ENCODE peak calls at places on chromosomes 12 and 14, in four cellular contexts. Q, Z, M and B are unnamed samples.

GRCh38 chr14:96629082-96629481 is 126.9 kb downstream of the PAPOLA start:
- DNase-seq in Z (no peak), M (no peak), Q (no peak), B (no peak)

GRCh38 chr14:95496111-95496681 is 20.3 kb downstream of the SYNE3 start:
- DNase-seq in Q (no peak), M (no peak), Z (no peak), B (no peak)

GRCh38 chr14:68824517-68825347 is 31.9 kb upstream of the ZFP36L1 start:
- DNase-seq in M (peak; percentile 80), Q (peak; percentile 78), Z (no peak), B (peak; percentile 77)

GRCh38 chr14:104001003-104001402 is 58.7 kb upstream of the RD3L start:
- DNase-seq in M (peak; percentile 21), Q (no peak), Z (no peak), B (no peak)

GRCh38 chr14:101457936-101458535 is 103.3 kb upstream of the DIO3 start:
- DNase-seq in M (no peak), Q (no peak), Z (no peak), B (no peak)

GRCh38 chr12:84422340-84422739 is 490.3 kb downstream of the SLC6A15 start:
- DNase-seq in Z (no peak), Q (no peak), M (no peak), B (no peak)

GRCh38 chr12:104764225-104765073 is 193.6 kb downstream of the SLC41A2 start:
- DNase-seq in M (no peak), Q (no peak), Z (peak; percentile 36), B (no peak)

GRCh38 chr12:105882404-105882803 is 256.4 kb downstream of the NUAK1 start:
- DNase-seq in Z (no peak), Q (no peak), M (no peak), B (no peak)

GRCh38 chr14:91229743-91230200 is 14.7 kb downstream of the GPR68 start:
- DNase-seq in Q (no peak), Z (peak; percentile 96), M (no peak), B (no peak)

GRCh38 chr14:100850841-100851585 is 25.1 kb downstream of the MEG3 start:
- DNase-seq in Q (peak; percentile 44), M (peak; percentile 48), Z (no peak), B (no peak)

GRCh38 chr12:6273931-6274687 is 36.4 kb upstream of the PLEKHG6 start:
- DNase-seq in Z (no peak), M (no peak), Q (no peak), B (no peak)

GRCh38 chr14:40199101-40199500 is 766.9 kb upstream of the FBXO33 start:
- DNase-seq in M (no peak), Q (no peak), Z (no peak), B (no peak)

GRCh38 chr14:40197344-40197743 is 765.1 kb upstream of the FBXO33 start:
- DNase-seq in M (no peak), Z (no peak), Q (no peak), B (no peak)
- H3K4me3 ChIP-seq in M (no peak overlapping the region), Z (no peak overlapping the region), Q (no peak overlapping the region), B (no peak overlapping the region)

DNA sequence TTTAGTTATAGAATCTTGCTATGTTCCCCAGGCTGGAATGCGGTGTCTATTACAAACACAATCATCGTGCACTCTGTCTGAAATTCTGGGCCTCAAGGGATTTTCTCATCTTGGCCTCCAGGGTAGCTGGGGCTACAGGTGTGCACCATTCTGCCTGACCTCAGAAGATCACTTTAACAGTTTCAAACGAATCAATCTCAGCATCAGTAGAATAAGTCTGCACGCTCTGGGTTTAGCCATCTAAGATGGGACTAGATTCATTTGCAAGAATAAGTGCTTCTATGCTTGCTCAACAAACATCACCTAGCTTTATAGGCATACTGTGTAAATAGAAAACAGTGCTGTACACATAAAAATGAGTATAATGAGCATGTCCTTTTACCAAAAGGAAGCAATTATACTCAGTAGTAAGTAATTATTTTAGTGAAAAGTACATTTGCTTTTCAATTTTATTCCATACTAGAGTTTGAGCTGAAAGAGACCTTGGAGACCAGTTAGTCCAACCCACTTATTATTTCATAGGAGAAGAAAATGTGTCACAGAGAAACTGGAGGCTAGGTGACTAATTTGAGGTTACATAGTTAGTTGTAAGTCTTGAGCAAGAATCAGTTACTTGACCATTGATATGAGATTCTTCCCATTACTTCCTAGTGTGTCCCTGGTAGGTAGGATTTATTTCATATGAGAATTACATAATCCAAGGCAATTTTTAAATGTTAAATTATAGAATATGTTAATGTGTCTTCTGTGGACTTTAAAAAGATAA is 456.5 kb upstream of the LMO3 start:
- DNase-seq in Q (no peak), M (no peak), Z (no peak), B (no peak)
- TF ChIP-seq SUZ12 in Q (no peak), M (no peak), Z (no peak), B (no peak)

GRCh38 chr14:77040059-77040308 is 11.5 kb upstream of the IRF2BPL start:
- DNase-seq in Z (no peak), Q (no peak), M (no peak), B (no peak)
- H3K4me1 ChIP-seq in Z (peaks cover 89% of the 10 kb centered on the region), Q (peaks cover 64% of the 10 kb centered on the region), M (peaks cover 87% of the 10 kb centered on the region), B (peaks cover 7% of the 10 kb centered on the region)

DNA sequence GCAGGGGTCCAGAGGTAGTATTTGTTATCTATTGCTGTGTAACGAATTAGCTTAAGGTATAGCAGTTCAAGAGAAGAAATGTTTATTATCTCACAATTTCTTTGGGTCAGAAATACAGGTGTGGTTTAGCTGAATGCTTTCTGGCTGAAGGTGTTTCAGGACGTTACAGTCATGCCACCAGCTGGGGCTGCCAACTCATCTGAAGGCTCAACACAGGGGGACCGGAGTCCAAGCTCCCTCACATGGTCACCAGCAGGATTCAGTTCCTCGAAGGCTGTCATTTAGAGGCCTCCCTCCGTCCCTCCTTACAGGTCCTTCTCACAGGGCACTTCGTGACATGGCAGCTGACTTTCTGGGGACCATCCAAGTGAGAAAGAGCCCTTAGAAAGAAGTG is 37.5 kb upstream of the SINHCAF start:
- DNase-seq in Z (no peak), Q (no peak), M (no peak), B (no peak)
- H3K4me3 ChIP-seq in Z (no peak overlapping the region), Q (no peak overlapping the region), M (peak overlapping the region; percentile 64), B (no peak overlapping the region)

GRCh38 chr14:89417469-89418225 is 614 bp upstream of the FOXN3 start:
- DNase-seq in Z (peak; percentile 57), Q (no peak), M (peak; percentile 74), B (no peak)

GRCh38 chr14:89419973-89420482 is 3.0 kb upstream of the FOXN3 start:
- DNase-seq in Z (no peak), M (no peak), Q (no peak), B (no peak)

GRCh38 chr14:89418452-89418851 is 1.4 kb upstream of the FOXN3 start:
- DNase-seq in Z (no peak), Q (no peak), M (no peak), B (no peak)

GRCh38 chr14:89420502-89420901 is 3.5 kb upstream of the FOXN3 start:
- DNase-seq in M (peak; percentile 43), Z (no peak), Q (no peak), B (no peak)

DNA sequence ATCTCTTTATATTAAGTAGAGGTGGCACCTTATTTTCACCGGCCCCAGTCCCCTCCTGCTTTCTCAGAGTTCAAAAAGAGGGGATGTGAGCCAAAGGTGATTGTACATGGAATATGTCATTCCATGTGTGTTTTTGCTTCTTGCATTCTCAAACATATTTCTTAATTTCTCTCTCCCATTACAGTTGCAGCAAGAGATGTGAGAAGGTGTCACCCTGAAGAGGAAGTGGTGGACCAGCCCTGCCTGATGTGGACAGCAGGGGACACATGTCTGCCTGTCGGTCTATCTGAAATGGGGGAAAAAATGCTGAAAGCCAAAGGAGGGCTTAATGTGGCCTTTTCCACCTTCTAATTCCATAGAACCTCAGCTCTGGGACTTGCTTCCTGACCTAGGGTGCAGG is 1.9 kb upstream of the FOXN3 start:
- DNase-seq in Z (no peak), Q (no peak), M (no peak), B (no peak)
- TF ChIP-seq SUZ12 in Z (no peak), Q (no peak), M (no peak), B (no peak)

DNA sequence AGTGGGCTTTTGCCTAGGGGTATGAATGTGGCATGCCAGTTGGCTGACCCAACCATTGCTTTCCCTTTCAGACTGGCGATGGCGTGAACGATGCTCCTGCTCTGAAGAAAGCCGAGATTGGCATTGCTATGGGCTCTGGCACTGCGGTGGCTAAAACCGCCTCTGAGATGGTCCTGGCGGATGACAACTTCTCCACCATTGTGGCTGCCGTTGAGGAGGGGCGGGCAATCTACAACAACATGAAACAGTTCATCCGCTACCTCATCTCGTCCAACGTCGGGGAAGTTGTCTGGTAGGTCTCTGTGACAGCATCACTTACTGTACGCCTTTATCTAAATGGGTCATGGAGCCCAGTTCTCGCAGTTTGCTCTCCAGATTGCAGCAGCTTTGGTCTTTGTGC is 61.1 kb downstream of the ATP2A2 start:
- DNase-seq in Q (no peak), Z (no peak), M (no peak), B (no peak)
- H3K4me1 ChIP-seq in Q (no peaks in the 10 kb centered on the region), Z (peaks cover 4% of the 10 kb centered on the region), M (peaks cover 47% of the 10 kb centered on the region), B (peaks cover 3% of the 10 kb centered on the region)

DNA sequence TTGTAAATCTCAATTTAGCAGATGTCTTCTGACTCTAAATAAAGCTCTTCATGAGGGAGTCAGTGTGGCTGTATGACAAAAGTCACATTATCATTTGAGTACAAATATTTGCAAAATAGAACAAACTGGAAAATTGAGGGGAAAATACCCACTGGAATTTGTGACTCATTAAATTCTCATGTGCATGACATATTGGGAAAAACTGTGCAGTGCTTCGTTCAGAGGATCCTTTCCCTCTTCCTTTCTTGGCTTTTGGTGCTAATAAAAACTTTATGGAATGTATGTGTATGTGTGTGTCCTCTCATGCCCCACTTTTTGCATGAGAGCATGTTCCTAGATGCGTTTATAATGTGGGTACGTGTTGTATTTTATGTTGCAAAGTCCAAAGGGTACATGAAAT is 267.8 kb downstream of the KTN1 start:
- DNase-seq in M (no peak), Z (no peak), Q (no peak), B (no peak)
- H3K4me3 ChIP-seq in M (no peak overlapping the region), Z (no peak overlapping the region), Q (no peak overlapping the region), B (no peak overlapping the region)

DNA sequence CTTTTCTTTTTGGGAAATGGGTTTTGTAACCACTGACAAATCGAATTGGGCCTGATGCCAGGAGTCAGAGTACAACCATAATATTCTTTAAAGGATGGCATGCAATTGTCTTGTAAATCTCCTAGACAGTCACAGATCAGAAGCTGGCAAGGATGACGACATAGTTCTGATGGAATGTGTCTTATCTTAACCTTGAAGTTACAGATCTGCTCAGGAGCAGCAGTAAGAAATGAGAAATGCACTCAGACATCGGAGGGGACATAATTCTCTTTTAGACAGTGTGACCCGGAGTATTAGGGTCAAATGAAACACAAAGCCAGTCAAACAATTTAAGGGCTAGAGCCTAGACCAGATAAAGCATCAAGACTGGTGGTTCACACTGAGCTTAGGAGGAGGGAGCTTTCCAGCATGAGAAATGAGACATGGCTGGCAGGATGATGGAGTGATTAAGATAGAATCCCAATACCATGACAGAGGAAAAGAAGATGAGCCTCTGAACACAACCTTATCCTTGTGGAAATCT is 17.5 kb downstream of the CBX5 start:
- DNase-seq in Q (no peak), Z (no peak), M (no peak), B (no peak)
- TF ChIP-seq SUZ12 in Q (no peak), Z (no peak), M (no peak), B (no peak)

GRCh38 chr12:121578230-121579189 is 2.3 kb downstream of the KDM2B start:
- DNase-seq in Z (no peak), M (no peak), Q (peak; percentile 34), B (no peak)

GRCh38 chr12:121580959-121581680 is at the start of gene KDM2B:
- DNase-seq in Q (no peak), M (peak; percentile 63), Z (no peak), B (no peak)

GRCh38 chr12:121579981-121580868 is 598 bp downstream of the KDM2B start:
- DNase-seq in Q (peak; percentile 54), Z (no peak), M (peak; percentile 34), B (no peak)

GRCh38 chr12:121577443-121578180 is 3.2 kb downstream of the KDM2B start:
- DNase-seq in Q (no peak), Z (no peak), M (no peak), B (no peak)

GRCh38 chr12:121579190-121579791 is 1.5 kb downstream of the KDM2B start:
- DNase-seq in M (no peak), Q (no peak), Z (no peak), B (no peak)
- H3K4me1 ChIP-seq in M (peaks cover 62% of the 10 kb centered on the region), Q (peaks cover 32% of the 10 kb centered on the region), Z (peaks cover 19% of the 10 kb centered on the region), B (peaks cover 14% of the 10 kb centered on the region)